ENCODE peak calls at places on chromosomes 2 and 18, in nine cellular contexts. I is effector memory CD4-positive, alpha-beta T cell; M is iPS DF 6.9; L is keratinocyte; V is aorta; J is transverse colon; N is A549; D is OCI-LY7; P is heart left ventricle. U is an unnamed sample.

GRCh38 chr2:105553538-105554196 is 154.8 kb upstream of the FHL2 start:
- DNase-seq in N (no peak), D (no peak), M (no peak), I (no peak), P (no peak), V (no peak), J (no peak), L (no peak), U (no peak)

GRCh38 chr2:240815761-240816583 is 4.0 kb downstream of the KIF1A start:
- DNase-seq in N (no peak), L (no peak), J (no peak), I (no peak), M (no peak), P (no peak), V (no peak), D (no peak), U (no peak)

GRCh38 chr2:174158003-174158402 is 90.3 kb downstream of the OLA1 start:
- DNase-seq in M (no peak), N (peak; percentile 75), D (peak; percentile 54), L (no peak), J (peak; percentile 16), V (no peak), P (no peak), I (no peak), U (no peak)

GRCh38 chr2:217064234-217065103 is 204.6 kb upstream of the TNP1 start:
- DNase-seq in P (peak; percentile 75), N (no peak), J (no peak), I (no peak), V (no peak), D (no peak), M (peak; percentile 16), L (no peak), U (no peak)

GRCh38 chr2:225052703-225053102 is 10.4 kb upstream of the DOCK10 start:
- DNase-seq in P (no peak), N (no peak), I (no peak), M (no peak), V (no peak), L (no peak), D (peak; percentile 15), J (no peak), U (no peak)

GRCh38 chr2:148704247-148704646 is 59.7 kb downstream of the EPC2 start:
- DNase-seq in I (no peak), D (no peak), J (no peak), N (no peak), L (no peak), V (no peak), P (no peak), M (no peak), U (no peak)

GRCh38 chr18:3985664-3986063 is 469.4 kb downstream of the DLGAP1 start:
- DNase-seq in L (peak; percentile 35), D (no peak), P (no peak), J (no peak), I (no peak), M (no peak), V (no peak), N (peak; percentile 35), U (no peak)

GRCh38 chr2:202172439-202173191 is 65.8 kb downstream of the SUMO1 start:
- DNase-seq in P (no peak), D (no peak), M (no peak), L (no peak), I (no peak), N (no peak), V (no peak), J (no peak), U (no peak)

GRCh38 chr2:11430729-11431128 is 35.2 kb downstream of the E2F6 start:
- DNase-seq in N (no peak), M (no peak), J (peak; percentile 13), L (peak; percentile 44), I (no peak), P (no peak), D (no peak), V (no peak), U (no peak)

GRCh38 chr2:127024769-127025356 is 82.1 kb downstream of the BIN1 start:
- DNase-seq in J (peak; percentile 33), D (no peak), P (no peak), I (no peak), M (peak; percentile 35), N (peak; percentile 62), L (no peak), V (no peak), U (no peak)

GRCh38 chr2:111168528-111168929 is 47.8 kb downstream of the BCL2L11 start:
- DNase-seq in L (no peak), M (no peak), D (peak; percentile 12), I (no peak), V (peak; percentile 83), N (peak; percentile 68), J (peak; percentile 57), P (peak; percentile 58), U (peak; percentile 77)

GRCh38 chr2:217932661-217933325 is 70.0 kb downstream of the TNS1 start:
- DNase-seq in N (no peak), P (peak; percentile 70), J (no peak), D (no peak), I (no peak), V (peak; percentile 78), L (no peak), M (no peak), U (no peak)

GRCh38 chr2:209138079-209138478 is 285.8 kb upstream of the MAP2 start:
- DNase-seq in I (no peak), M (peak; percentile 33), D (no peak), P (no peak), V (no peak), J (no peak), N (no peak), L (no peak), U (no peak)

GRCh38 chr2:27118525-27119329 is at the start of gene CGREF1:
- DNase-seq in I (no peak), P (no peak), M (no peak), L (no peak), N (peak; percentile 33), D (no peak), J (peak; percentile 32), V (no peak), U (peak; percentile 61)

GRCh38 chr2:216012133-216012829 is 1.1 kb downstream of the MREG start:
- DNase-seq in V (no peak), M (no peak), P (no peak), D (peak; percentile 7), L (peak; percentile 33), I (no peak), N (peak; percentile 63), J (no peak), U (no peak)

GRCh38 chr2:151228847-151229497 is 32.7 kb downstream of the RBM43 start:
- DNase-seq in I (no peak), V (no peak), N (no peak), J (no peak), M (no peak), P (no peak), L (no peak), D (no peak), U (no peak)

GRCh38 chr2:118013221-118013723 is 598 bp downstream of the CCDC93 start:
- DNase-seq in N (no peak), I (peak; percentile 11), V (peak; percentile 80), J (peak; percentile 68), L (no peak), D (peak; percentile 39), P (peak; percentile 60), M (no peak), U (peak; percentile 41)

GRCh38 chr2:189188446-189188845 is 8.9 kb upstream of the COL5A2 start:
- DNase-seq in L (no peak), M (no peak), D (no peak), V (no peak), N (no peak), I (no peak), P (no peak), J (no peak), U (no peak)

GRCh38 chr2:128608911-128609880 is 290.5 kb upstream of the HS6ST1 start:
- DNase-seq in V (peak; percentile 64), P (no peak), D (no peak), M (no peak), J (no peak), N (no peak), I (no peak), L (no peak), U (peak; percentile 36)

GRCh38 chr18:65091737-65092329 is 659.0 kb upstream of the CDH7 start:
- DNase-seq in V (no peak), M (peak; percentile 27), N (peak; percentile 21), I (no peak), D (peak; percentile 28), P (no peak), L (no peak), J (no peak), U (no peak)

GRCh38 chr18:35457140-35457704 is 40.5 kb downstream of the INO80C start:
- DNase-seq in D (no peak), I (no peak), P (no peak), N (no peak), V (no peak), J (no peak), M (no peak), L (peak; percentile 88), U (no peak)
- H3K4me1 ChIP-seq in D (no peaks in the 10 kb centered on the region), I (no peaks in the 10 kb centered on the region), P (peaks cover 23% of the 10 kb centered on the region), N (peaks cover 80% of the 10 kb centered on the region), V (no peaks in the 10 kb centered on the region), J (peaks cover 45% of the 10 kb centered on the region), M (peaks cover 4% of the 10 kb centered on the region), L (peaks cover 48% of the 10 kb centered on the region), U (no peaks in the 10 kb centered on the region)

GRCh38 chr2:154570501-154570900 is 128.0 kb upstream of the KCNJ3 start:
- DNase-seq in D (no peak), V (no peak), P (no peak), M (no peak), J (no peak), L (no peak), I (no peak), N (no peak), U (no peak)
- H3K27ac ChIP-seq in D (no peak overlapping the region), V (no peak overlapping the region), P (no peak overlapping the region), M (no peak overlapping the region), J (no peak overlapping the region), L (no peak overlapping the region), I (no peak overlapping the region), N (no peak overlapping the region), U (no peak overlapping the region)

GRCh38 chr18:26940744-26941398 is 75.4 kb upstream of the AQP4 start:
- DNase-seq in N (no peak), J (no peak), V (no peak), D (no peak), P (peak; percentile 37), M (no peak), I (no peak), L (no peak), U (no peak)
- H3K4me1 ChIP-seq in N (no peaks in the 10 kb centered on the region), J (no peaks in the 10 kb centered on the region), V (no peaks in the 10 kb centered on the region), D (no peaks in the 10 kb centered on the region), P (no peaks in the 10 kb centered on the region), M (no peaks in the 10 kb centered on the region), I (no peaks in the 10 kb centered on the region), L (no peaks in the 10 kb centered on the region), U (no peaks in the 10 kb centered on the region)

DNA sequence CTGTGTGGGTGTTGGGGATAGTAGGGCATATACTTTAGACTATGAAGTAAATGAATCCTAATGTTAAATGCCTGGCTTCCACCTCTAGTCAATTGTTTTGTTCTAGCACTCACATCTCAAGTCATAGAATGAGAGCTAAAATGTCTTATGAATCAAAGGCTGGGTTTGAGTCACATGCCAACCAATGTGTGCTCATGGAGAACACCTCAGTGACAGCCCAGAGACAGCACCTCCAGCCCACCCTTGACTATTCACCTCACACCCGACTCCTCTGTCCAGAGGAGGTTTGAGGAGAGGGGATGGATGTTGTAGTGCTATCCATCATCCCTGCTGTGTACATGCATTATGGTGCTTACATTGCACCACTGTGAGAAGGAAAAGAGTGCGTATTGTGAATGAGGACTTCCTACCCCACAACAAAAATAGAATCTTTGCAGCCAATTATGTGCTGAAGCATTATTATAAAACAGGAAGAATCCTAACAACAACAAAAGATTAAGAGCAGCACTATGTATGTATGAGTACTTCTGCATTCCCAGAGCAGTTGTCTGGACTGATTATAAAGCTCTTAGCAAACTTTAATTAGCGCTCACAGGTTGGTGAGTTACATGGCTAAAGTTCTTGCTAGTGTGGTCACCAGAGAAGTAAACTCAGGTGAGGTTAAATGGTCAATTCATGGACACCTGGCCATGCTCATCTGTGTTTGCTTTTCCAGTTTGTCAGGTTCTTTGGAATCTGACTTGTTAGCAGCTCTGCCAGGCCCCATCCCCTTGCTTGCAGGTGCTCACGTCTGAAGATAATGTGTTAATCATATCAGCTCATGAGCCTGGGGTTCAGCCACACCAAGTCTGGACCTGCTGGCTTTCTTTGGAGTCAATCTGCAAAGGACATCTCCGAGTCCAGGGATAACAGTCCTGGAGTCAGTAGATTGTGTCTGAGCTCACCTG is 55.3 kb upstream of the NABP1 start:
- DNase-seq in I (no peak), P (no peak), L (no peak), V (no peak), J (no peak), N (no peak), D (no peak), M (no peak), U (no peak)
- H3K27ac ChIP-seq in I (no peak overlapping the region), P (no peak overlapping the region), L (no peak overlapping the region), V (no peak overlapping the region), J (no peak overlapping the region), N (no peak overlapping the region), D (no peak overlapping the region), M (no peak overlapping the region), U (no peak overlapping the region)